ENCODE peak calls at places on chromosome 17, in seven cellular contexts. V, H, K, S, R, O and A are unnamed samples.

GRCh38 chr17:4124994-4125393 is 17.8 kb downstream of the ZZEF1 start:
- DNase-seq in S (no peak), H (no peak), R (no peak), K (no peak), O (no peak), V (no peak), A (no peak)

GRCh38 chr17:44247346-44248219 is 20.4 kb downstream of the SLC4A1 start:
- DNase-seq in H (no peak), O (no peak), R (no peak), K (no peak), V (peak; percentile 34), S (no peak), A (no peak)

GRCh38 chr17:68011199-68011665 is 15.0 kb upstream of the C17orf58 start:
- DNase-seq in H (peak; percentile 84), V (peak; percentile 63), S (peak; percentile 66), R (no peak), K (no peak), O (peak; percentile 75), A (peak; percentile 22)

GRCh38 chr17:49209061-49209571 is 1.3 kb downstream of the GNGT2 start:
- DNase-seq in R (no peak), O (no peak), K (no peak), V (no peak), H (no peak), S (no peak), A (no peak)

GRCh38 chr17:79619636-79620206 is 8.9 kb upstream of the RBFOX3 start:
- DNase-seq in V (no peak), K (no peak), R (no peak), H (no peak), O (peak; percentile 4), S (no peak), A (no peak)

GRCh38 chr17:75894049-75894742 is 2.6 kb downstream of the TRIM65 start:
- DNase-seq in O (no peak), K (no peak), R (no peak), H (no peak), S (no peak), V (no peak), A (no peak)

GRCh38 chr17:74330446-74330845 is 4.4 kb downstream of the KIF19 start:
- DNase-seq in S (no peak), H (no peak), R (no peak), V (no peak), K (no peak), O (no peak), A (peak; percentile 21)

GRCh38 chr17:35244345-35245195 is 1.7 kb downstream of the SLFN5 start:
- DNase-seq in S (peak; percentile 34), V (peak; percentile 66), R (peak; percentile 51), H (peak; percentile 38), O (peak; percentile 68), K (no peak), A (peak; percentile 85)

GRCh38 chr17:74807925-74808324 is 31.8 kb upstream of the NAT9 start:
- DNase-seq in H (no peak), R (no peak), K (no peak), O (no peak), V (no peak), S (no peak), A (no peak)

GRCh38 chr17:42879596-42879985 is 21.0 kb upstream of the G6PC1 start:
- DNase-seq in S (no peak), H (no peak), R (no peak), V (no peak), K (no peak), O (no peak), A (no peak)

GRCh38 chr17:48814504-48814903 is 2.5 kb downstream of the TTLL6 start:
- DNase-seq in V (peak; percentile 61), O (peak; percentile 73), R (peak; percentile 48), K (no peak), H (peak; percentile 71), S (peak; percentile 97), A (no peak)

GRCh38 chr17:72079700-72080099 is 41.1 kb upstream of the SOX9 start:
- DNase-seq in R (no peak), H (no peak), O (no peak), S (no peak), K (no peak), V (no peak), A (no peak)

GRCh38 chr17:77434136-77435114 is 293.7 kb downstream of the SEC14L1 start:
- DNase-seq in R (no peak), V (no peak), S (no peak), O (no peak), H (no peak), K (no peak), A (no peak)

GRCh38 chr17:31650756-31651520 is 208.1 kb downstream of the COPRS start:
- DNase-seq in K (no peak), V (no peak), S (no peak), H (no peak), O (no peak), R (no peak), A (no peak)

GRCh38 chr17:48615212-48615962 is at the start of gene HOXB8:
- DNase-seq in V (no peak), S (no peak), K (no peak), H (no peak), O (no peak), R (no peak), A (no peak)

GRCh38 chr17:69499301-69499700 is 84.8 kb downstream of the MAP2K6 start:
- DNase-seq in K (no peak), H (no peak), O (no peak), V (no peak), S (no peak), R (no peak), A (no peak)

GRCh38 chr17:8740486-8740885 is 4.2 kb downstream of the CCDC42 start:
- DNase-seq in O (peak; percentile 18), H (no peak), R (no peak), V (no peak), S (no peak), K (no peak), A (no peak)

GRCh38 chr17:64244165-64244564 is 18.9 kb downstream of the TEX2 start:
- DNase-seq in O (no peak), S (no peak), R (no peak), H (no peak), V (no peak), K (no peak), A (no peak)

GRCh38 chr17:77209330-77209748 is 68.6 kb downstream of the SEC14L1 start:
- DNase-seq in R (no peak), V (peak; percentile 73), S (no peak), K (no peak), O (no peak), H (no peak), A (no peak)

GRCh38 chr17:2071421-2072281 is 16.7 kb downstream of the HIC1 start:
- DNase-seq in V (no peak), R (peak; percentile 81), K (no peak), H (no peak), O (peak; percentile 40), S (no peak), A (no peak)

GRCh38 chr17:2074919-2075318 is 20.0 kb downstream of the HIC1 start:
- DNase-seq in O (no peak), K (no peak), H (no peak), S (no peak), V (no peak), R (no peak), A (no peak)

GRCh38 chr17:2077040-2077439 is 22.1 kb downstream of the HIC1 start:
- DNase-seq in O (no peak), R (no peak), S (no peak), V (no peak), K (no peak), H (no peak), A (no peak)

GRCh38 chr17:2076461-2076984 is 21.6 kb downstream of the HIC1 start:
- DNase-seq in V (no peak), S (no peak), O (no peak), H (no peak), K (no peak), R (no peak), A (no peak)

GRCh38 chr17:2075336-2076056 is 20.6 kb downstream of the HIC1 start:
- DNase-seq in H (no peak), V (no peak), S (no peak), K (no peak), R (peak; percentile 64), O (no peak), A (no peak)
- TF ChIP-seq CTCF in H (no peak), V (no peak), S (no peak), K (no peak), R (no peak), O (no peak), A (peak; percentile 16)

GRCh38 chr17:28204244-28204643 is 114.8 kb upstream of the TMEM97 start:
- DNase-seq in O (no peak), S (no peak), V (no peak), K (no peak), H (no peak), R (no peak), A (no peak)

GRCh38 chr17:28199115-28199514 is 119.9 kb upstream of the TMEM97 start:
- DNase-seq in K (no peak), R (no peak), O (no peak), S (no peak), V (no peak), H (no peak), A (no peak)

GRCh38 chr17:28204751-28205150 is 114.2 kb upstream of the TMEM97 start:
- DNase-seq in O (no peak), R (no peak), S (no peak), K (no peak), H (no peak), V (no peak), A (no peak)

GRCh38 chr17:28199728-28200127 is 119.3 kb upstream of the TMEM97 start:
- DNase-seq in K (no peak), S (no peak), H (no peak), O (no peak), R (no peak), V (no peak), A (no peak)

GRCh38 chr17:28201315-28201714 is 117.7 kb upstream of the TMEM97 start:
- DNase-seq in R (no peak), K (no peak), H (no peak), S (no peak), V (no peak), O (no peak), A (no peak)
- TF ChIP-seq EP300 in R (no peak), K (no peak), H (no peak), S (no peak), V (no peak), O (no peak), A (no peak)

DNA sequence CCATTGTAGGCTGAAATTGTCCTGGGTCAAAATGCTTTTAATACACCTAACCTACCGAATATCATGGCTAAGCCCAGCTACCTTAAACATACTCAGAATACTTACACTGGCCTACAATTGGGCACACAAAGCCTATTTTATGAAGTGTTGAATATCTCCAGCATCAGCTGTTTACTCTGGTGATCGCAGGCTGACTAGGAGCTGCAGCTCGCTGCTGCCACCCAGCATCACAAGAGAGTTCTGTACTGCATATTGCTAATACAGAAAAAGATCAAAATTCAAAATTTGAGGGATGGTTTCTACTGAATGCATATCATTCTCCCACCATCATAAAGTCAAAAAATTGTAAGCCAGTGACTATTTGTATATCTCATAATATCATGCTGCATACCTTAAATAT is 55.3 kb downstream of the ULK2 start:
- DNase-seq in S (no peak), O (no peak), R (no peak), H (peak; percentile 2), V (no peak), K (no peak), A (no peak)
- TF ChIP-seq CTCF in S (peak; percentile 46), O (no peak), R (no peak), H (peak; percentile 27), V (no peak), K (peak; percentile 30), A (peak; percentile 14)

GRCh38 chr17:66675991-66676371 is 158.9 kb upstream of the CACNG5 start:
- DNase-seq in V (peak; percentile 65), H (no peak), R (no peak), O (no peak), K (no peak), S (no peak), A (peak; percentile 38)
- TF ChIP-seq EP300 in V (no peak), H (no peak), R (no peak), O (no peak), K (no peak), S (no peak), A (no peak)